ENCODE peak calls at places on chromosomes 13 and 19, in nine cellular contexts. F, E, O, D, Q, J, V, M and Z are unnamed samples.

GRCh38 chr19:6214881-6215541 is 64.8 kb downstream of the MLLT1 start:
- DNase-seq in F (peak), E (no peak), O (peak), D (no peak), Q (no peak), J (no peak), V (no peak), M (no peak), Z (no peak)

GRCh38 chr19:44812142-44812718 is 3.3 kb downstream of the BCAM start:
- DNase-seq in F (no peak), E (no peak), O (no peak), D (no peak), Q (no peak), J (no peak), V (no peak), M (no peak), Z (no peak)

GRCh38 chr19:47035127-47035494 is 13.3 kb downstream of the TMEM160 start:
- DNase-seq in F (no peak), E (no peak), O (no peak), D (no peak), Q (no peak), J (no peak), V (no peak), M (no peak), Z (peak)

GRCh38 chr19:12669272-12670158 is 2.9 kb downstream of the WDR83 start:
- DNase-seq in F (peak), E (peak), O (no peak), D (peak), Q (peak), J (peak), V (peak), M (no peak), Z (peak)

GRCh38 chr13:30710442-30710841 is 24.9 kb upstream of the ALOX5AP start:
- DNase-seq in F (no peak), E (no peak), O (no peak), D (no peak), Q (no peak), J (no peak), V (no peak), M (no peak), Z (no peak)

GRCh38 chr13:23986619-23987018 is 89.3 kb upstream of the C1QTNF9B start:
- DNase-seq in F (no peak), E (no peak), O (no peak), D (no peak), Q (peak), J (peak), V (no peak), M (no peak), Z (no peak)

GRCh38 chr19:42254850-42255765 is at the start of gene ERF:
- DNase-seq in F (peak), E (peak), O (peak), D (peak), Q (peak), J (peak), V (peak), M (no peak), Z (peak)

GRCh38 chr19:54560881-54561385 is 12.7 kb upstream of the LILRA2 start:
- DNase-seq in F (no peak), E (no peak), O (no peak), D (no peak), Q (no peak), J (no peak), V (no peak), M (no peak), Z (no peak)

GRCh38 chr19:18290250-18291018 is 9.0 kb upstream of the JUND start:
- DNase-seq in F (peak), E (no peak), O (no peak), D (peak), Q (no peak), J (no peak), V (no peak), M (no peak), Z (no peak)

GRCh38 chr19:5827891-5828660 is 11.4 kb downstream of the FUT6 start:
- DNase-seq in F (peak), E (peak), O (peak), D (peak), Q (peak), J (peak), V (peak), M (no peak), Z (peak)

GRCh38 chr13:105984236-105984635 is 551.2 kb downstream of the EFNB2 start:
- DNase-seq in F (no peak), E (no peak), O (no peak), D (no peak), Q (no peak), J (no peak), V (no peak), M (no peak), Z (no peak)

GRCh38 chr13:31797154-31797775 is 57.9 kb downstream of the RXFP2 start:
- DNase-seq in F (no peak), E (peak), O (no peak), D (no peak), Q (peak), J (no peak), V (peak), M (no peak), Z (peak)

GRCh38 chr19:50772408-50773311 is 2.4 kb downstream of the GPR32 start:
- DNase-seq in F (no peak), E (peak), O (no peak), D (no peak), Q (peak), J (no peak), V (no peak), M (no peak), Z (no peak)

GRCh38 chr13:27450921-27451461 is 627 bp upstream of the MTIF3 start:
- DNase-seq in F (peak), E (peak), O (no peak), D (no peak), Q (peak), J (no peak), V (peak), M (peak), Z (peak)

GRCh38 chr19:50551034-50551712 is 17.1 kb downstream of the LRRC4B start:
- DNase-seq in F (no peak), E (no peak), O (no peak), D (no peak), Q (no peak), J (no peak), V (no peak), M (no peak), Z (no peak)

GRCh38 chr13:66618702-66619101 is 611.4 kb downstream of the PCDH9 start:
- DNase-seq in F (no peak), E (peak), O (no peak), D (no peak), Q (peak), J (no peak), V (no peak), M (no peak), Z (no peak)

GRCh38 chr13:48304132-48304876 is 753 bp downstream of the RB1 start:
- DNase-seq in F (no peak), E (peak), O (no peak), D (peak), Q (peak), J (peak), V (peak), M (no peak), Z (peak)

GRCh38 chr19:597406-598315 is 8.0 kb downstream of the HCN2 start:
- DNase-seq in F (no peak), E (no peak), O (no peak), D (no peak), Q (no peak), J (no peak), V (no peak), M (no peak), Z (no peak)